ENCODE peak calls at places on chromosomes 5 and 9, in ten cellular contexts. K, C, Y, U, H, J, L, G, A and P are unnamed samples.

GRCh38 chr9:33161589-33162132 is 5.5 kb downstream of the B4GALT1 start:
- DNase-seq in K (no peak), C (peak; percentile 63), Y (no peak), U (no peak), H (no peak), J (no peak), L (no peak), G (no peak), A (no peak), P (no peak)

GRCh38 chr9:110579763-110580255 is 268 bp upstream of the SVEP1 start:
- DNase-seq in K (no peak), C (peak; percentile 95), Y (no peak), U (no peak), H (peak; percentile 69), J (no peak), L (no peak), G (no peak), A (peak; percentile 66), P (no peak)

GRCh38 chr5:598564-598890 is 13.6 kb upstream of the CEP72 start:
- DNase-seq in K (no peak), C (no peak), Y (no peak), U (no peak), H (no peak), J (no peak), L (no peak), G (peak; percentile 63), A (no peak), P (no peak)

GRCh38 chr9:90741036-90741435 is 60.6 kb upstream of the SYK start:
- DNase-seq in K (no peak), C (no peak), Y (no peak), U (no peak), H (no peak), J (no peak), L (no peak), G (no peak), A (no peak), P (no peak)

GRCh38 chr5:75274486-75274885 is 37.8 kb upstream of the ANKRD31 start:
- DNase-seq in K (no peak), C (no peak), Y (no peak), U (no peak), H (no peak), J (no peak), L (no peak), G (no peak), A (no peak), P (no peak)

GRCh38 chr9:2494571-2494970 is 127.0 kb upstream of the VLDLR start:
- DNase-seq in K (no peak), C (peak; percentile 86), Y (no peak), U (no peak), H (peak; percentile 46), J (no peak), L (no peak), G (no peak), A (peak; percentile 90), P (no peak)

GRCh38 chr5:66174338-66174737 is 30.2 kb downstream of the SREK1 start:
- DNase-seq in K (no peak), C (peak; percentile 58), Y (no peak), U (no peak), H (no peak), J (no peak), L (no peak), G (no peak), A (peak; percentile 58), P (no peak)

GRCh38 chr9:35697486-35697885 is 7.8 kb upstream of the TPM2 start:
- DNase-seq in K (no peak), C (no peak), Y (no peak), U (no peak), H (no peak), J (no peak), L (no peak), G (no peak), A (no peak), P (no peak)

GRCh38 chr5:170565077-170565476 is 61.3 kb downstream of the KCNIP1 start:
- DNase-seq in K (no peak), C (no peak), Y (no peak), U (peak; percentile 54), H (no peak), J (no peak), L (no peak), G (no peak), A (no peak), P (no peak)

GRCh38 chr5:132425009-132425937 is 55.8 kb downstream of the SLC22A5 start:
- DNase-seq in K (peak; percentile 48), C (peak; percentile 85), Y (peak; percentile 33), U (no peak), H (no peak), J (peak; percentile 50), L (no peak), G (no peak), A (peak; percentile 75), P (no peak)

GRCh38 chr5:135473956-135474670 is 22.0 kb upstream of the TIFAB start:
- DNase-seq in K (no peak), C (no peak), Y (no peak), U (no peak), H (no peak), J (no peak), L (no peak), G (peak; percentile 58), A (no peak), P (no peak)

GRCh38 chr5:93789173-93790070 is 48.0 kb upstream of the POU5F2 start:
- DNase-seq in K (no peak), C (peak; percentile 65), Y (no peak), U (no peak), H (peak; percentile 52), J (no peak), L (no peak), G (no peak), A (peak; percentile 90), P (no peak)

GRCh38 chr5:77882670-77883257 is 106.6 kb upstream of the TBCA start:
- DNase-seq in K (no peak), C (peak; percentile 66), Y (no peak), U (no peak), H (peak; percentile 56), J (no peak), L (no peak), G (no peak), A (peak; percentile 72), P (no peak)

GRCh38 chr5:149421834-149422233 is 42.7 kb upstream of the IL17B start:
- DNase-seq in K (no peak), C (peak; percentile 49), Y (no peak), U (no peak), H (no peak), J (no peak), L (no peak), G (no peak), A (peak; percentile 83), P (no peak)

GRCh38 chr5:142669479-142669878 is 16.4 kb downstream of the FGF1 start:
- DNase-seq in K (no peak), C (no peak), Y (no peak), U (no peak), H (no peak), J (no peak), L (no peak), G (no peak), A (no peak), P (no peak)

GRCh38 chr5:14056039-14056438 is 87.1 kb upstream of the TRIO start:
- DNase-seq in K (no peak), C (no peak), Y (no peak), U (no peak), H (no peak), J (no peak), L (no peak), G (no peak), A (no peak), P (no peak)

GRCh38 chr5:1268666-1269065 is 26.2 kb downstream of the TERT start:
- DNase-seq in K (no peak), C (no peak), Y (peak; percentile 25), U (no peak), H (no peak), J (peak; percentile 15), L (no peak), G (no peak), A (no peak), P (no peak)

GRCh38 chr5:148778891-148779290 is 47.5 kb upstream of the ADRB2 start:
- DNase-seq in K (no peak), C (no peak), Y (no peak), U (no peak), H (no peak), J (no peak), L (no peak), G (no peak), A (no peak), P (no peak)